ENCODE peak calls at places on chromosomes 6 and 20, in ten cellular contexts. One of them, this sample, is unnamed.

GRCh38 chr6:69145062-69145461 is 510.0 kb downstream of the ADGRB3 start:
- ATAC-seq in activated CD8-positive, alpha-beta T cell treated with anti-CD3 and anti-CD28 coated beads, Interleukin-2, amount 10 ng/mL, durations not matched to agents 7 days and 5 days: no peak
- ATAC-seq in body of pancreas: no peak
- ATAC-seq in effector memory CD8-positive, alpha-beta T cell: no peak
- ATAC-seq in stimulated activated naive CD8-positive, alpha-beta T cell treated with anti-CD3 and anti-CD28 coated beads, Interleukin-15, Interleukin-2, amounts not matched to agents 100 U/mL and 50 U/mL, for 24 hours: no peak
- ATAC-seq in activated CD4-positive, alpha-beta T cell treated with anti-CD3 and anti-CD28 coated beads for 36 hours: no peak
- ATAC-seq in HCT116: no peak
- ATAC-seq in Right ventricle myocardium inferior: no peak
- ATAC-seq in RWPE2: no peak
- ATAC-seq in naive thymus-derived CD8-positive, alpha-beta T cell: no peak
- ATAC-seq in this sample: no peak

GRCh38 chr6:90753820-90754604 is 167.1 kb upstream of the MAP3K7 start:
- ATAC-seq in activated CD8-positive, alpha-beta T cell treated with anti-CD3 and anti-CD28 coated beads, Interleukin-2, amount 10 ng/mL, durations not matched to agents 7 days and 5 days: no peak
- ATAC-seq in body of pancreas: peak
- ATAC-seq in effector memory CD8-positive, alpha-beta T cell: no peak
- ATAC-seq in stimulated activated naive CD8-positive, alpha-beta T cell treated with anti-CD3 and anti-CD28 coated beads, Interleukin-15, Interleukin-2, amounts not matched to agents 100 U/mL and 50 U/mL, for 24 hours: no peak
- ATAC-seq in activated CD4-positive, alpha-beta T cell treated with anti-CD3 and anti-CD28 coated beads for 36 hours: no peak
- ATAC-seq in HCT116: no peak
- ATAC-seq in Right ventricle myocardium inferior: no peak
- ATAC-seq in RWPE2: no peak
- ATAC-seq in naive thymus-derived CD8-positive, alpha-beta T cell: no peak
- ATAC-seq in this sample: no peak

GRCh38 chr6:127907960-127908640 is 7.2 kb upstream of the THEMIS start:
- ATAC-seq in activated CD8-positive, alpha-beta T cell treated with anti-CD3 and anti-CD28 coated beads, Interleukin-2, amount 10 ng/mL, durations not matched to agents 7 days and 5 days: peak
- ATAC-seq in body of pancreas: no peak
- ATAC-seq in effector memory CD8-positive, alpha-beta T cell: peak
- ATAC-seq in stimulated activated naive CD8-positive, alpha-beta T cell treated with anti-CD3 and anti-CD28 coated beads, Interleukin-15, Interleukin-2, amounts not matched to agents 100 U/mL and 50 U/mL, for 24 hours: peak
- ATAC-seq in activated CD4-positive, alpha-beta T cell treated with anti-CD3 and anti-CD28 coated beads for 36 hours: peak
- ATAC-seq in HCT116: no peak
- ATAC-seq in Right ventricle myocardium inferior: no peak
- ATAC-seq in RWPE2: no peak
- ATAC-seq in naive thymus-derived CD8-positive, alpha-beta T cell: peak
- ATAC-seq in this sample: peak

GRCh38 chr20:47161411-47161810 is 195.1 kb downstream of the ZMYND8 start:
- ATAC-seq in activated CD8-positive, alpha-beta T cell treated with anti-CD3 and anti-CD28 coated beads, Interleukin-2, amount 10 ng/mL, durations not matched to agents 7 days and 5 days: no peak
- ATAC-seq in body of pancreas: no peak
- ATAC-seq in effector memory CD8-positive, alpha-beta T cell: no peak
- ATAC-seq in stimulated activated naive CD8-positive, alpha-beta T cell treated with anti-CD3 and anti-CD28 coated beads, Interleukin-15, Interleukin-2, amounts not matched to agents 100 U/mL and 50 U/mL, for 24 hours: no peak
- ATAC-seq in activated CD4-positive, alpha-beta T cell treated with anti-CD3 and anti-CD28 coated beads for 36 hours: no peak
- ATAC-seq in HCT116: no peak
- ATAC-seq in Right ventricle myocardium inferior: no peak
- ATAC-seq in RWPE2: no peak
- ATAC-seq in naive thymus-derived CD8-positive, alpha-beta T cell: no peak
- ATAC-seq in this sample: no peak

GRCh38 chr6:94446120-94446519 is 1026.8 kb upstream of the EPHA7 start:
- ATAC-seq in activated CD8-positive, alpha-beta T cell treated with anti-CD3 and anti-CD28 coated beads, Interleukin-2, amount 10 ng/mL, durations not matched to agents 7 days and 5 days: no peak
- ATAC-seq in body of pancreas: no peak
- ATAC-seq in effector memory CD8-positive, alpha-beta T cell: no peak
- ATAC-seq in stimulated activated naive CD8-positive, alpha-beta T cell treated with anti-CD3 and anti-CD28 coated beads, Interleukin-15, Interleukin-2, amounts not matched to agents 100 U/mL and 50 U/mL, for 24 hours: no peak
- ATAC-seq in activated CD4-positive, alpha-beta T cell treated with anti-CD3 and anti-CD28 coated beads for 36 hours: no peak
- ATAC-seq in HCT116: no peak
- ATAC-seq in Right ventricle myocardium inferior: no peak
- ATAC-seq in RWPE2: no peak
- ATAC-seq in naive thymus-derived CD8-positive, alpha-beta T cell: no peak
- ATAC-seq in this sample: no peak

GRCh38 chr6:150894935-150895686 is 29.6 kb downstream of the MTHFD1L start:
- ATAC-seq in activated CD8-positive, alpha-beta T cell treated with anti-CD3 and anti-CD28 coated beads, Interleukin-2, amount 10 ng/mL, durations not matched to agents 7 days and 5 days: peak
- ATAC-seq in body of pancreas: no peak
- ATAC-seq in effector memory CD8-positive, alpha-beta T cell: peak
- ATAC-seq in stimulated activated naive CD8-positive, alpha-beta T cell treated with anti-CD3 and anti-CD28 coated beads, Interleukin-15, Interleukin-2, amounts not matched to agents 100 U/mL and 50 U/mL, for 24 hours: peak
- ATAC-seq in activated CD4-positive, alpha-beta T cell treated with anti-CD3 and anti-CD28 coated beads for 36 hours: peak
- ATAC-seq in HCT116: peak
- ATAC-seq in Right ventricle myocardium inferior: peak
- ATAC-seq in RWPE2: peak
- ATAC-seq in naive thymus-derived CD8-positive, alpha-beta T cell: no peak
- ATAC-seq in this sample: peak

GRCh38 chr20:48983423-48984400 is 62.2 kb downstream of the ARFGEF2 start:
- ATAC-seq in activated CD8-positive, alpha-beta T cell treated with anti-CD3 and anti-CD28 coated beads, Interleukin-2, amount 10 ng/mL, durations not matched to agents 7 days and 5 days: no peak
- ATAC-seq in body of pancreas: peak
- ATAC-seq in effector memory CD8-positive, alpha-beta T cell: no peak
- ATAC-seq in stimulated activated naive CD8-positive, alpha-beta T cell treated with anti-CD3 and anti-CD28 coated beads, Interleukin-15, Interleukin-2, amounts not matched to agents 100 U/mL and 50 U/mL, for 24 hours: no peak
- ATAC-seq in activated CD4-positive, alpha-beta T cell treated with anti-CD3 and anti-CD28 coated beads for 36 hours: no peak
- ATAC-seq in HCT116: no peak
- ATAC-seq in Right ventricle myocardium inferior: peak
- ATAC-seq in RWPE2: peak
- ATAC-seq in naive thymus-derived CD8-positive, alpha-beta T cell: no peak
- ATAC-seq in this sample: no peak

GRCh38 chr20:11218035-11218680 is 544.4 kb upstream of the JAG1 start:
- ATAC-seq in activated CD8-positive, alpha-beta T cell treated with anti-CD3 and anti-CD28 coated beads, Interleukin-2, amount 10 ng/mL, durations not matched to agents 7 days and 5 days: no peak
- ATAC-seq in body of pancreas: no peak
- ATAC-seq in effector memory CD8-positive, alpha-beta T cell: no peak
- ATAC-seq in stimulated activated naive CD8-positive, alpha-beta T cell treated with anti-CD3 and anti-CD28 coated beads, Interleukin-15, Interleukin-2, amounts not matched to agents 100 U/mL and 50 U/mL, for 24 hours: no peak
- ATAC-seq in activated CD4-positive, alpha-beta T cell treated with anti-CD3 and anti-CD28 coated beads for 36 hours: no peak
- ATAC-seq in HCT116: no peak
- ATAC-seq in Right ventricle myocardium inferior: no peak
- ATAC-seq in RWPE2: no peak
- ATAC-seq in naive thymus-derived CD8-positive, alpha-beta T cell: no peak
- ATAC-seq in this sample: no peak

This sample was measured in activated T-helper 17 cell treated with anti-CD3 and anti-CD28 coated beads, Interleukin-2, amount 50 U/mL, for 72 hours.